ENCODE peak calls at places on chromosomes 13 and 19, in five cellular contexts. L is GM20000, I is fibroblast of lung, H is bronchial epithelial cell, C is uterus. X is an unnamed sample.

GRCh38 chr13:112638919-112639318 is 50.9 kb upstream of the ATP11A start:
- DNase-seq in I (no peak), C (no peak), L (no peak), H (no peak), X (no peak)

GRCh38 chr13:23380534-23380933 is 53.0 kb downstream of the SACS start:
- DNase-seq in C (no peak), L (no peak), H (no peak), I (peak), X (no peak)

GRCh38 chr13:76890036-76890435 is 3.8 kb upstream of the KCTD12 start:
- DNase-seq in H (peak), C (no peak), L (no peak), I (peak), X (no peak)

GRCh38 chr19:49801966-49802661 is 11.0 kb downstream of the FUZ start:
- DNase-seq in I (peak), H (no peak), L (no peak), C (peak), X (no peak)

GRCh38 chr13:76813874-76814273 is 72.3 kb downstream of the KCTD12 start:
- DNase-seq in I (no peak), L (no peak), C (no peak), H (peak), X (no peak)

GRCh38 chr13:46756977-46757376 is 40.0 kb downstream of the ESD start:
- DNase-seq in L (no peak), C (no peak), I (peak), H (peak), X (no peak)

GRCh38 chr13:30125422-30126073 is 181.8 kb downstream of the KATNAL1 start:
- DNase-seq in C (peak), H (peak), I (peak), L (no peak), X (no peak)

GRCh38 chr19:51810228-51810627 is 15.3 kb downstream of the FPR3 start:
- DNase-seq in H (no peak), I (no peak), C (no peak), L (no peak), X (no peak)

GRCh38 chr19:7869453-7869909 is 4.7 kb downstream of the PRR36 start:
- DNase-seq in H (peak), I (peak), C (peak), L (peak), X (peak)

GRCh38 chr19:51607920-51608562 is 22.2 kb downstream of the SIGLEC5 start:
- DNase-seq in I (peak), C (peak), L (peak), H (peak), X (peak)

GRCh38 chr13:113897161-113897560 is 33.3 kb upstream of the GAS6 start:
- DNase-seq in H (peak), I (peak), L (no peak), C (peak), X (no peak)

GRCh38 chr13:85277753-85278152 is 521.5 kb downstream of the SLITRK6 start:
- DNase-seq in C (no peak), H (peak), I (no peak), L (no peak), X (no peak)

GRCh38 chr19:16571689-16572331 is 405 bp downstream of the SLC35E1 start:
- DNase-seq in C (no peak), I (peak), L (peak), H (peak), X (peak)

GRCh38 chr19:31595521-31595920 is 246.3 kb upstream of the TSHZ3 start:
- DNase-seq in I (no peak), C (no peak), L (no peak), H (no peak), X (no peak)

GRCh38 chr13:37277435-37278144 is 172.1 kb upstream of the CSNK1A1L start:
- DNase-seq in C (no peak), L (no peak), H (peak), I (no peak), X (no peak)

GRCh38 chr19:33524024-33524664 is 2.6 kb upstream of the PEPD start:
- DNase-seq in C (peak), I (peak), L (no peak), H (no peak), X (no peak)

GRCh38 chr13:24713022-24713421 is 32.8 kb downstream of the ATP12A start:
- DNase-seq in I (no peak), L (no peak), C (no peak), H (no peak), X (no peak)

GRCh38 chr13:20528451-20528850 is 2.8 kb upstream of the CRYL1 start:
- DNase-seq in C (no peak), I (no peak), H (no peak), L (peak), X (peak)

DNA sequence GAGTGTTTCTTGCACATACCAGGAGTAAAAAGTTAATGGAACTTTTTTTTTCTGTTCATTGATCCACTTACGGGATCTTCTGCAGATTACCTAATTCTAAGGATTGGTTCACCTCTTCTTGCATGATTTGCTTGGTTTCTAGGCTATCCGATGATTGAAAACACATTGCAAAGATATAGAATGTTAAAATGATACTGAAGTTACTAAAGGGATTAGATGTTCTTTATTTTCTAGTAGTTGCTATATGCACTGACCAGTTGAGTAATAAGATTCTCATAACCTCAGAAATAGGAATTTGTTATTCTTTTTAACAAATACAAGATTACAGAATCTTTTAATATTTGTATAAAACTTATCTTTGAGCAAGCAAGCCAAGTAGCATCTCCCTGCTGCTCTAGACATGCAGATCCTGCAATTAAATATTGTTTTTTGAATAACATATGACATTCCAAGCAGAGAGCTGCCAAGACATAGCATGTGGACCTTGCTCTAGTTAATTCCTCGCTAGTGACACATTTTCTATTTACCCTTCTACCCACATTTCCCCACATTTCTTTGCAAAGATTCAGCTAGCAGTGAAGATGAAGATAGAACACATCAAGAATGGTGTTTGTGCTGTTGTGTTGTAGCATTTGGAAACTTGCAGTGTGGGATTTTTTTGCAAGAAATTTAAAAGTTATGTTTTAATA is 51.7 kb upstream of the RNF113B start:
- DNase-seq in I (no peak), H (no peak), C (no peak), L (no peak), X (no peak)
- TF ChIP-seq CTCF in I (no peak), H (no peak), C (no peak), L (no peak), X (no peak)

GRCh38 chr19:2210206-2210605 is 25.9 kb downstream of the PLEKHJ1 start:
- DNase-seq in H (no peak), C (no peak), I (no peak), L (no peak), X (no peak)

GRCh38 chr19:2207008-2207407 is 29.1 kb downstream of the PLEKHJ1 start:
- DNase-seq in C (no peak), H (no peak), I (no peak), L (no peak), X (no peak)

GRCh38 chr19:2208975-2209374 is 27.2 kb downstream of the PLEKHJ1 start:
- DNase-seq in L (no peak), I (no peak), C (no peak), H (no peak), X (no peak)

GRCh38 chr19:2209408-2209807 is 26.7 kb downstream of the PLEKHJ1 start:
- DNase-seq in C (no peak), I (no peak), L (no peak), H (no peak), X (no peak)

GRCh38 chr19:2207991-2208860 is 27.9 kb downstream of the PLEKHJ1 start:
- DNase-seq in L (peak), H (peak), I (peak), C (peak), X (peak)
- TF ChIP-seq CTCF in L (peak), H (no peak), I (peak), C (peak), X (peak)

DNA sequence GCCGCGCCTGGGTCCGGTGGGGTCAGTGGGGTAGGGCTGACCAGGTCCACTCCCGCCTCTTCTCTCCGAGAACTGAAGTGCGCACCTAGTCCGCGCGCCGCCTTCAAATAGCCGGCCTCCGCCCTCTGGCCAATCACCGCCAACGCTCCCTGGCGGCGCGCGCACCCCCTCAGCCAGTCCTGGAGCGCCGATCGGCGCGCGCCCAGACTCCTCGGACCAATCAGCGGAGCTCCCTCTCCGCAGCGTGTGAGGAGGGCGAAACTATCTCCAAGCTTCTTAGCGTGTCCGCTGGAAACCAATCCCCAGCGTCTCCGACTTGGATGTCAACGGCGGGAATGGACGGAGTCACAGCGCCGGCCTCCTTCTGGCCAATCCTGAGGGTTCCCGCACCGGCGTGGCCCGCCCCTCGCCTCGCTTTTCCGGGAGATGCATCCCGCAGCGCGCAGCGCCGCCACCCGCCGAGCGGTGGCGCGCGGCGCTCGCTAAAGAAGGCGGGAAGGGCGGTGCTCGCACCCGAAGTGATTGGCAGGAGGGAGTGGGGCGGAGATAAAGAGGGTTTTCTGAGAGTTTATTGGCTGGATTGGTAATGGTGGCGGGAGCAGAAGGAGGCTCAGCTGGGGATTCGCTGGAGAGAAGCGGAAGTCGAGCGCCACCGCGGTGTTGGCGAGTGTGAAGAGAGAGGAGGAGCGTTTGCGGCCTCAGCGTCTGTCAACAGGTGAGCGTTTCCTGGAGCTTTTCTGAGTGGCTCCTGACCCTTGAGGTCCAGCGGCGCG is at the start of gene ASF1B:
- DNase-seq in I (peak), H (peak), L (peak), C (peak), X (peak)
- TF ChIP-seq CTCF in I (peak), H (peak), L (peak), C (peak), X (peak)

GRCh38 chr13:61094865-61095264 is 320.8 kb downstream of the PCDH20 start:
- DNase-seq in C (no peak), L (no peak), I (no peak), H (no peak), X (no peak)
- TF ChIP-seq CTCF in C (no peak), L (no peak), I (no peak), H (no peak), X (no peak)

GRCh38 chr19:4909172-4909896 is at the start of gene UHRF1:
- DNase-seq in C (no peak), L (peak), I (no peak), H (no peak), X (peak)

GRCh38 chr19:4908311-4908710 is 990 bp upstream of the UHRF1 start:
- DNase-seq in L (no peak), H (no peak), I (no peak), C (no peak), X (no peak)

GRCh38 chr19:4904481-4904880 is 1.8 kb upstream of the ARRDC5 start:
- DNase-seq in I (no peak), L (no peak), H (no peak), C (no peak), X (no peak)

GRCh38 chr19:4908781-4909171 is 525 bp upstream of the UHRF1 start:
- DNase-seq in L (no peak), H (no peak), C (no peak), I (no peak), X (no peak)

DNA sequence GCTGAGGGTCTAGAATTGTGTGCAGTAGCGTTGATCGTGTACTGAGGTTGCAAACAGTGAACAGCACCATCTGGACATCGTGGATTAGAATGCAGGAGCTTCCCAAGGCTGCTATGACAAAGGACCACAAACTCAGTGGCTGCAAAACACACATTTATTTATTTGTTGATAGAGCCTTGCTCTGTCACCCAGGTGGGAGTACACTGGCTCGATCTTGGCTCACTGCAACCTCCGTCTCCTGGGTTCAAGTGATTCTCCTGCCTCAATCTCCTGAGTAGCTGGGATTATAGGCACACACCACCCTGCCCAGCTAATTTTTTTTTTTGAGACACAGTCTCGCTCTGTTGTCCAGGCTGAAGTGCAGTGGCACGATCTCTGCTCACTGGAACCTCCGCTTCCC is 2.3 kb upstream of the UHRF1 start:
- DNase-seq in C (no peak), H (no peak), I (no peak), L (no peak), X (no peak)
- TF ChIP-seq CTCF in C (no peak), H (no peak), I (no peak), L (no peak), X (no peak)